ENCODE peak calls at places on chromosomes 6 and 20, in eight cellular contexts. V is fibroblast of pulmonary artery, H is cardiac fibroblast, Y is cardiac muscle cell, F is psoas muscle, D is sigmoid colon, S is uterus, J is lower lobe of right lung. A is an unnamed sample.
A peak's percentile ranks its signal among the peaks of the same experiment; 100 is the strongest.

GRCh38 chr20:43726333-43726732 is 469 bp downstream of the GTSF1L start:
- DNase-seq in V (no peak), H (no peak), Y (no peak), F (no peak), D (no peak), S (no peak), J (no peak), A (no peak)

GRCh38 chr6:106097368-106098231 is 11.5 kb downstream of the PRDM1 start:
- DNase-seq in V (peak; percentile 65), H (peak; percentile 69), Y (no peak), F (no peak), D (no peak), S (no peak), J (no peak), A (peak; percentile 75)

GRCh38 chr6:11363881-11364576 is 131.6 kb upstream of the NEDD9 start:
- DNase-seq in V (no peak), H (peak; percentile 51), Y (no peak), F (no peak), D (no peak), S (no peak), J (no peak), A (no peak)

GRCh38 chr6:161639772-161640171 is 365.9 kb upstream of the AGPAT4 start:
- DNase-seq in V (no peak), H (no peak), Y (no peak), F (no peak), D (no peak), S (no peak), J (no peak), A (no peak)

GRCh38 chr20:49979030-49979832 is 3.5 kb upstream of the SNAI1 start:
- DNase-seq in V (peak; percentile 33), H (peak; percentile 39), Y (peak; percentile 75), F (no peak), D (no peak), S (no peak), J (peak; percentile 59), A (no peak)

GRCh38 chr6:34531580-34532201 is 24.4 kb downstream of the SPDEF start:
- DNase-seq in V (peak; percentile 62), H (peak; percentile 85), Y (peak; percentile 74), F (peak; percentile 55), D (peak; percentile 78), S (peak; percentile 56), J (no peak), A (peak; percentile 85)

GRCh38 chr6:166354965-166355364 is 12.6 kb upstream of the SFT2D1 start:
- DNase-seq in V (no peak), H (no peak), Y (no peak), F (no peak), D (no peak), S (no peak), J (no peak), A (no peak)

GRCh38 chr6:83609248-83609647 is 96.9 kb downstream of the PRSS35 start:
- DNase-seq in V (no peak), H (no peak), Y (no peak), F (no peak), D (no peak), S (no peak), J (no peak), A (no peak)

GRCh38 chr6:93416575-93417420 is 2.6 kb downstream of the EPHA7 start:
- DNase-seq in V (peak; percentile 12), H (peak; percentile 40), Y (peak; percentile 78), F (peak; percentile 13), D (peak; percentile 70), S (no peak), J (peak; percentile 44), A (peak; percentile 7)

GRCh38 chr6:20875369-20875963 is 341.2 kb downstream of the CDKAL1 start:
- DNase-seq in V (peak; percentile 73), H (peak; percentile 70), Y (peak; percentile 40), F (no peak), D (no peak), S (no peak), J (no peak), A (peak; percentile 54)

GRCh38 chr6:13378669-13379590 is 50.6 kb upstream of the TBC1D7 start:
- DNase-seq in V (no peak), H (no peak), Y (no peak), F (no peak), D (no peak), S (no peak), J (no peak), A (no peak)

GRCh38 chr6:160750276-160750689 is 48.2 kb downstream of the PLG start:
- DNase-seq in V (no peak), H (no peak), Y (peak; percentile 21), F (no peak), D (no peak), S (no peak), J (no peak), A (no peak)

GRCh38 chr6:149925974-149926777 is 3.3 kb upstream of the RAET1G start:
- DNase-seq in V (peak; percentile 79), H (peak; percentile 83), Y (peak; percentile 86), F (peak; percentile 91), D (peak; percentile 94), S (peak; percentile 88), J (peak; percentile 90), A (peak; percentile 73)

GRCh38 chr6:144311361-144311760 is 26.2 kb downstream of the UTRN start:
- DNase-seq in V (no peak), H (no peak), Y (no peak), F (no peak), D (no peak), S (no peak), J (no peak), A (no peak)

GRCh38 chr20:2920473-2920872 is 47.2 kb downstream of the PTPRA start:
- DNase-seq in V (no peak), H (no peak), Y (no peak), F (no peak), D (no peak), S (no peak), J (no peak), A (no peak)

GRCh38 chr20:47847882-47848485 is 62.7 kb upstream of the SULF2 start:
- DNase-seq in V (no peak), H (no peak), Y (no peak), F (no peak), D (no peak), S (no peak), J (no peak), A (no peak)

GRCh38 chr6:127813682-127814027 is 87.2 kb downstream of the THEMIS start:
- DNase-seq in V (no peak), H (no peak), Y (no peak), F (no peak), D (no peak), S (no peak), J (no peak), A (no peak)

GRCh38 chr20:49620364-49621240 is 52.7 kb upstream of the PTGIS start:
- DNase-seq in V (no peak), H (no peak), Y (no peak), F (no peak), D (no peak), S (no peak), J (no peak), A (no peak)

DNA sequence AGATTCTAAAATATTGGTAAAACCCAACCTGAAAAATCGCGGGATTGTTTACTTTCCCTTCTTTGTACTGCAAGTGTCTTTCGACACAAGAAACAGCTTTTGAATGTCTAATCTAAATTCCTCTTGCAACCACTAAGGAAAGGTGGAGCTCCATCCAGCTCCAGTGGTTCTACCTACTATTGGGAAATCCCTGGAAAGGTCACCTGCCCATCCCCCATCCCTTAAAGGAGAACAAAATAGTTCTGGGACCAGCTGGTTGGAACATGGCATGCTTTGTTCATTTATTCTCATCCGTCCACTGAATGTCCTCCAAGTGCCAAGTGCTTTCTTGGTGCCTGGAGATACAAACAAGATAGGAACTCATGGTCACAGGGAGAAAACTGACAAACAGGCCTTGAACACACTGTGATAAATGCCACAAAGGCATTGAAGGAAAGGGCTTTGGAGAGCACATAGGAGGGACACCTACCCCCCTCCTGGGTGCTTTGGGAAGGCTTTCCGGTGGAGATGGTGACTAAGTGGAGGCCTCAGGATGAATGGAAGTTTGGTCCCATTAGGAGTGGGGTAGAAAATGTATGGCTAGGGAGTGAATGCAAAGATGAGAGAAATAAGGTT is 2.3 kb upstream of the CITED2 start:
- DNase-seq in V (peak; percentile 75), H (peak; percentile 54), Y (peak; percentile 50), F (peak; percentile 39), D (peak; percentile 86), S (peak; percentile 72), J (no peak), A (peak; percentile 69)
- TF ChIP-seq CTCF in V (peak; percentile 8), H (no peak), Y (no peak), F (no peak), D (no peak), S (no peak), J (no peak), A (no peak)

GRCh38 chr20:22776369-22776768 is 192.0 kb upstream of the FOXA2 start:
- DNase-seq in V (no peak), H (peak; percentile 69), Y (no peak), F (no peak), D (no peak), S (no peak), J (no peak), A (no peak)
- H3K4me3 ChIP-seq in V (no peak overlapping the region), H (no peak overlapping the region), Y (no peak overlapping the region), F (no peak overlapping the region), D (no peak overlapping the region), S (no peak overlapping the region), J (no peak overlapping the region), A (no peak overlapping the region)

DNA sequence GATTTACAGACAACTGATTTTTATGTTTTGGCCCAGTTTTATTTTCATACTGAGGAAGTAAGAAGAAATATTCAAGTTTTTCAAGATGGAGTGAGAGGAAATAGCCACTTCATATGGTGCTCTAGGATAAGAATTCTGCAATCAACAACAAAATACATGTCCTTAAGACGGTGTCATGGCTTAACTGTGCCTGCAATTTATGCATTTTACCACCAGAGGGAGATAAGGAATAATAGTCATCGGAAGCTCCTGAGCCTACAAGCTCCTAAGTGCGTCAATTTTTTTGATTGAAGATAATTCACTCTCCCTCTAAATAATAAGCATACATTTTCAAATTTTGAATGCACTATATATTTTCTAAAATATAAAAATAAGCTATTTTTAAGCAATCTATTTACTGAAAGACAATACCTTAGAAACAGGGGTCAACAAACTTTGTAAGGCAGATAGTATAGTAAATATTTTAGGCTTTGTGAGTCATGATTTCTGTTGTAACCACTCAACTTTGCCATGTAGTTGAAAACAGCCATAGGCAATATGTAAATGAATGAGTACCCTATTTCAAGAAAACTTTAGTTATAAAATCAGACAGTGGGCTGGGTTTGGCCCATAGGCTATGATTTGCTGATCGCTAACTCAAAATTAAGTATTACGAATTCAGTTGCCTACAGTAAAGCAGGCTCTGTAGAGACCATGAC is 230.9 kb upstream of the DTNBP1 start:
- DNase-seq in V (peak; percentile 50), H (peak; percentile 57), Y (no peak), F (no peak), D (no peak), S (no peak), J (no peak), A (no peak)
- TF ChIP-seq CTCF in V (peak; percentile 45), H (peak; percentile 37), Y (peak; percentile 45), F (peak; percentile 34), D (peak; percentile 22), S (no peak), J (peak; percentile 36), A (peak; percentile 47)

GRCh38 chr20:34215711-34216381 is 25.4 kb upstream of the ASIP start:
- DNase-seq in V (peak; percentile 57), H (peak; percentile 57), Y (peak; percentile 96), F (peak; percentile 87), D (peak; percentile 83), S (peak; percentile 51), J (peak; percentile 93), A (peak; percentile 73)
- H3K4me3 ChIP-seq in V (peak overlapping the region; percentile 53), H (peak overlapping the region; percentile 47), Y (peak overlapping the region; percentile 9), F (peak overlapping the region; percentile 65), D (peak overlapping the region; percentile 53), S (peak overlapping the region; percentile 42), J (peak overlapping the region; percentile 57), A (peak overlapping the region; percentile 67)

A was measured in fibroblast of villous mesenchyme.